ENCODE peak calls at places on chromosomes 16 and 17, in five cellular contexts. T is sigmoid colon, N is GM23338, P is GM23248, L is body of pancreas. Z is an unnamed sample. For H3K4me1, the result is how much of the 10 kb centered on the place peaks cover.

GRCh38 chr16:26697826-26698225 is 368.9 kb upstream of the C16orf82 start:
- DNase-seq in T (no peak), N (peak), P (no peak), L (no peak), Z (no peak)

GRCh38 chr16:4911831-4912422 is 25.0 kb downstream of the PPL start:
- DNase-seq in T (no peak), N (no peak), P (peak), L (no peak), Z (no peak)

GRCh38 chr16:59573528-59574271 is 839.6 kb upstream of the GOT2 start:
- DNase-seq in T (no peak), N (no peak), P (peak), L (no peak), Z (no peak)

GRCh38 chr16:85360323-85361277 is 248.3 kb upstream of the CIBAR2 start:
- DNase-seq in T (peak), N (no peak), P (no peak), L (peak), Z (peak)

GRCh38 chr16:28616636-28617035 is 6.8 kb upstream of the SULT1A1 start:
- DNase-seq in T (no peak), N (no peak), P (no peak), L (no peak), Z (no peak)

GRCh38 chr16:35146723-35147458 is 1687.5 kb downstream of the TP53TG3F start:
- DNase-seq in T (no peak), N (no peak), P (no peak), L (no peak), Z (peak)

GRCh38 chr16:732936-733335 is 6.0 kb downstream of the HAGHL start:
- DNase-seq in T (no peak), N (peak), P (peak), L (no peak), Z (no peak)

GRCh38 chr16:50265260-50265659 is 1.1 kb upstream of the ADCY7 start:
- DNase-seq in T (peak), N (no peak), P (peak), L (no peak), Z (no peak)

GRCh38 chr17:66372182-66372581 is 69.8 kb downstream of the PRKCA start:
- DNase-seq in T (no peak), N (no peak), P (no peak), L (no peak), Z (no peak)
- H3K4me1 ChIP-seq in T (under half), N (under half), P (under half), L (under half), Z (under half)

DNA sequence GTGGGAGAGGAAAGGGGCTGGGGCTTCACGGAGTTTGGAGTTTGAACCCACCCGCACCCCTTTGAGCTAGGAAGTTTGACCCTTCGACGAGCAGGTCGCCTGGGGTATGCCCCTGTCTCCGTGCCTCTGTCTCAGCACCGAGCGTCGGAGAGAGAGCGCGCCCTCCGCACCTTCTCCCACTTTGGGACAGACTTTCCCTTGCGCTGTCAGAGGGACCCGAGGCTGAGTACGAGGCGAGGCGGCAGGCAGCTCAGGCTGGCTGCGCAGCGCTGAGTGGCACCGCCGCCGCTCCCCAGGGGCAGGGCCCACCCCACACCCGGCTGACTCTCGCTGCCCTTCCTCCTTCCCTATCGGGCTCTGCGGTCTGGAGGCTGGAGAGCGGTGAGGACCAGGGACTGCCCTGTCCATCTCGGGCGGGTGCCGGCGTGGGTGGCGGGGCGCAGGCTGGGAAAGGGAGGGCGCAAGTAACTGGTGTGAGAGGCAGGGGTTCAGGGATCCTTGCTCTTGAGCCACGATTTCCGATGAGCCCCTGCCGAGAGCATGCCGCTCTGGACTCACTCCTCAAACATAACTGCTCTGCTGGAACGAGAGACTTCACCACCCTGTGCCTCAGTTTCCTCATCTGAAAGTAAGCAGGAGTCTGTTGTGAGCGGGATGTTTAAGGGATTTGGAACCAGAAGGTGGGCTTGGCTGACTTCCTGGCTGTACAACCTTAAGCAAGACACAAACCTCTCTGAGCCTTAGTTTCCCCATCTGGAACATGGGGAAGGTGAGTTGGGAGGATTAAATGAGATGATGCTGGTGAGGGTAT is 981 bp downstream of the BEAN1 start:
- DNase-seq in T (no peak), N (peak), P (peak), L (no peak), Z (no peak)
- H3K4me3 ChIP-seq in T (peak), N (peak), P (peak), L (no peak), Z (peak)

DNA sequence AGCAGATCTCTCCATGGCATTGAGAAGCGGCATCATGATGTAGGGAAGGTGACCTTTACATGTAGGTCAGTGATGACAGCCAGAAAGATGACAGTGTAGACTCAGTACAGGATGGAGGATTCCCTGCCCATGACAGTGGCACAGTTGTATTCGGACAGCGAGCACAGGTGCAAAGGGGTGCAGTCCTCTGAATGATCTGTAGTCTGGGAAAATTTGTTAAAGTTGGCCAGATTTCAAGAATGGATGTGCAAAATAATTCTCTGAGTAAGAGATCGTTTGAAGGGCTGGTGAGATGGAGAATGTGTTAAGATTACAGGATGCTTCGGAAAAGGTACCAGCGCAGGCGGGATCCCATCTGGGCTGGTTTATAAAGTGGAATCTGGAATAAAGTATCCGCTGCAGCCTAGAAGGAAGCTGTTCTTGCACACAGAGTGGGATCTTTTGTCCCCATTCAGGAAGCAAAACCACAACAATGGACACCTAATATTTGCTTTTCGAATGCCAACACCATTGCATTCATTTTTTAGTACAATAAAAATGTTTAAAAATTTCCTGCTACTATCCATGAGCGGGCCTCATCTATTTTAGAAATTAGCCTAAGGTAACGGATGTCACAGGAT is 101.2 kb downstream of the RPTOR start:
- DNase-seq in T (no peak), N (no peak), P (no peak), L (no peak), Z (no peak)
- H3K4me1 ChIP-seq in T (under half), N (under half), P (under half), L (under half), Z (under half)

GRCh38 chr17:77304746-77305473 is 164.1 kb downstream of the SEC14L1 start:
- DNase-seq in T (no peak), N (no peak), P (no peak), L (peak), Z (no peak)
- H3K4me3 ChIP-seq in T (no peak), N (no peak), P (no peak), L (no peak), Z (no peak)

Z was measured in lower lobe of right lung.